ENCODE peak calls at places on chromosomes 6 and 20, in five cellular contexts. A is testis, T is ovary, W is adrenal gland, M is transverse colon. R is an unnamed sample. For H3K4me1, the result is how much of the 10 kb centered on the place peaks cover.

GRCh38 chr6:22512716-22513452 is 56.5 kb upstream of the HDGFL1 start:
- DNase-seq in A (no peak), T (no peak), W (no peak), M (no peak), R (no peak)

GRCh38 chr20:62605236-62605948 is 36.9 kb upstream of the SLCO4A1 start:
- DNase-seq in A (no peak), T (no peak), W (no peak), M (no peak), R (peak)

GRCh38 chr20:20580139-20580538 is 132.3 kb downstream of the RALGAPA2 start:
- DNase-seq in A (no peak), T (no peak), W (no peak), M (no peak), R (no peak)

GRCh38 chr20:2136275-2136674 is 34.6 kb downstream of the STK35 start:
- DNase-seq in A (no peak), T (no peak), W (no peak), M (no peak), R (no peak)

GRCh38 chr20:46113071-46113470 is 5.0 kb upstream of the CD40 start:
- DNase-seq in A (no peak), T (no peak), W (no peak), M (no peak), R (no peak)

GRCh38 chr20:19654906-19655305 is 103.2 kb upstream of the RIN2 start:
- DNase-seq in A (no peak), T (no peak), W (no peak), M (no peak), R (no peak)

GRCh38 chr20:59055302-59055701 is 12.7 kb upstream of the PRELID3B start:
- DNase-seq in A (peak), T (no peak), W (no peak), M (no peak), R (no peak)

GRCh38 chr6:1479601-1480236 is 90.3 kb downstream of the FOXF2 start:
- DNase-seq in A (peak), T (no peak), W (no peak), M (no peak), R (no peak)

GRCh38 chr6:131694832-131695426 is 6.3 kb downstream of the OR2A4 start:
- DNase-seq in A (peak), T (peak), W (peak), M (peak), R (peak)

GRCh38 chr20:57525328-57526053 is 551 bp upstream of the CTCFL start:
- DNase-seq in A (peak), T (no peak), W (no peak), M (no peak), R (no peak)

GRCh38 chr20:57527728-57528127 is 2.8 kb upstream of the CTCFL start:
- DNase-seq in A (no peak), T (no peak), W (no peak), M (no peak), R (no peak)

GRCh38 chr20:57526067-57526884 is 1.3 kb upstream of the CTCFL start:
- DNase-seq in A (peak), T (no peak), W (no peak), M (peak), R (peak)

GRCh38 chr20:57528148-57528547 is 3.2 kb upstream of the CTCFL start:
- DNase-seq in A (no peak), T (no peak), W (no peak), M (no peak), R (no peak)

DNA sequence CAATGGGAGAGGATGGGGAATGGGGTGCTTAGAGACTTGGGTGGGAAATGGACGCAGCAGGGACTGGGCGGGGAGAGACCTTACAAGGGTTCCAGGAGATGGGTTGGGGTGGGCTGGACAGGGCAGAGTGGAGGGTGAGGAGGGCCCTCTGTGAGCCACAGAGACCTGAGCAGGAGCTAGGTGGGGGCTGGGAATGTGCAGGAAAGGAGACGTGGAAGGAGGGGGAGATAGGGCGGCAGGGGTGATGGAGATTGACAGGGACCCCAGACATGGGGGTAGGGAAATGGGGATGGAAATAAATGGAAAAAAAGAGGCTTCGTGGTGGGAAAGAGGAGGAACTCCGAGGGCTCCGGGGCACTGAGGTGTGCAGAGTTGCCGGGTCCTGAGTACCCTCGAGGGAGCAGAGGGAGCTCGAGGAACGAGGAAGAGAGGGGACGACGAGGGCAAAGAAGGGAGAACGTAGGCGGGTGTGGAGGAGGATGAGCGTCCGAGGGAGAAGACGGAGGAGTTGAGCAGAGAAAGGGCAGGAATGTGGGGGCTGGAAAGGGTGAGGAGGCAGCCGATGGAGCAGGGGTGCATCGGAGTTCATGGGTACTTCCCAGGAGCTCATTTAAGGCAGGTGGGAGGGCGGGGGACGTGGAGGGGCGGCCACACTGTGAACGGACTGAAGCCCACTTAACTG is 2.1 kb upstream of the CTCFL start:
- DNase-seq in A (peak), T (no peak), W (no peak), M (no peak), R (no peak)
- TF ChIP-seq CTCF in A (no peak), T (no peak), W (no peak), M (no peak), R (no peak)

DNA sequence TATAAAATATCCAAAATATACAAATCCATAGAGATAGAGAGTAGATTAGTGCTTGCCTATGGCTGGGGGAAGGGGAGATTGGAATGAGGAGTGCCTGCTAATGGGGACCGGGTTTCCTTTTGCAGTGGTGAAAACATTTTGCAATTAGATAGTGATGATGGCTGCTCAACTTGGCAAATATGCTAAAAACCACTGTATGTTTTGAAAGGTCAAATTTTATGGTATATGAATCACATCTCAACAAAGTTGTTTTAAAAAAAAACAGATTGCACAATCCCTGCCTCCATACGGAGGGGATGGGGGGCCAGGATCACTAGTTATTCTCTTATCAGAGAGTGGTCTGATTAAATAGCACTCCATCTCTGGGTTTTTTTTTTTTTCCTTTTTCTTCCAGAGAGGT is 76.9 kb upstream of the RIPOR2 start:
- DNase-seq in A (no peak), T (no peak), W (no peak), M (no peak), R (no peak)
- H3K4me1 ChIP-seq in A (under half), T (under half), W (under half), M (under half), R (under half)

GRCh38 chr20:17963114-17963897 is 5.3 kb downstream of the SNX5 start:
- DNase-seq in A (no peak), T (no peak), W (no peak), M (no peak), R (no peak)

GRCh38 chr20:17959257-17959627 is 9.4 kb downstream of the SNX5 start:
- DNase-seq in A (no peak), T (no peak), W (no peak), M (no peak), R (no peak)

GRCh38 chr20:17958326-17959256 is 10.0 kb downstream of the SNX5 start:
- DNase-seq in A (no peak), T (no peak), W (no peak), M (no peak), R (no peak)

GRCh38 chr20:17961600-17961965 is 7.0 kb downstream of the SNX5 start:
- DNase-seq in A (no peak), T (no peak), W (no peak), M (no peak), R (no peak)

GRCh38 chr20:17960927-17961599 is 7.5 kb downstream of the SNX5 start:
- DNase-seq in A (peak), T (peak), W (no peak), M (peak), R (no peak)
- TF ChIP-seq POLR2A in A (no peak), T (no peak), W (no peak), M (no peak), R (no peak)

GRCh38 chr6:84870693-84871092 is 106.3 kb upstream of the TBX18 start:
- DNase-seq in A (no peak), T (no peak), W (no peak), M (no peak), R (no peak)
- TF ChIP-seq CTCF in A (no peak), T (no peak), W (no peak), M (no peak), R (no peak)

R was measured in right lobe of liver.